ENCODE peak calls at places on chromosomes 16 and 17, in four cellular contexts. P is K562, C is HL-60, B is GM12878. R is an unnamed sample.

GRCh38 chr17:78965369-78965982 is 14.2 kb downstream of the LGALS3BP start:
- DNase-seq in P (no peak), C (no peak), B (no peak), R (no peak)

GRCh38 chr16:66298006-66298405 is 68.5 kb upstream of the CDH5 start:
- DNase-seq in P (no peak), C (no peak), B (no peak), R (no peak)

GRCh38 chr17:69928586-69928985 is 146.4 kb upstream of the KCNJ16 start:
- DNase-seq in P (no peak), C (no peak), B (no peak), R (no peak)

GRCh38 chr17:20232611-20233010 is 223.5 kb downstream of the SPECC1 start:
- DNase-seq in P (no peak), C (no peak), B (no peak), R (no peak)

GRCh38 chr16:3317315-3317999 is 12.2 kb downstream of the ZNF75A start:
- DNase-seq in P (no peak), C (no peak), B (no peak), R (no peak)

GRCh38 chr17:41800601-41801373 is 11.0 kb downstream of the P3H4 start:
- DNase-seq in P (peak), C (no peak), B (no peak), R (no peak)

GRCh38 chr16:8342276-8342675 is 248.0 kb downstream of the TMEM114 start:
- DNase-seq in P (no peak), C (no peak), B (no peak), R (no peak)

GRCh38 chr16:75079346-75079926 is 37.1 kb downstream of the LDHD start:
- DNase-seq in P (no peak), C (no peak), B (no peak), R (no peak)

GRCh38 chr17:49687878-49688491 is 10.1 kb upstream of the SPOP start:
- DNase-seq in P (no peak), C (no peak), B (no peak), R (no peak)

GRCh38 chr17:49132699-49133364 is at the start of gene B4GALNT2:
- DNase-seq in P (no peak), C (no peak), B (no peak), R (no peak)

GRCh38 chr16:86765389-86766026 is 187.2 kb downstream of the FOXL1 start:
- DNase-seq in P (no peak), C (no peak), B (no peak), R (no peak)

GRCh38 chr16:79293831-79294230 is 306.7 kb downstream of the MAF start:
- DNase-seq in P (no peak), C (no peak), B (no peak), R (no peak)

GRCh38 chr16:84499638-84500037 is 4.8 kb downstream of the MEAK7 start:
- DNase-seq in P (no peak), C (no peak), B (no peak), R (no peak)

GRCh38 chr16:85570213-85570734 is 42.8 kb upstream of the GSE1 start:
- DNase-seq in P (no peak), C (no peak), B (no peak), R (no peak)

GRCh38 chr17:83183150-83183820 is 103.9 kb downstream of the METRNL start:
- DNase-seq in P (no peak), C (no peak), B (no peak), R (no peak)

GRCh38 chr16:84027607-84028006 is 15.0 kb downstream of the SLC38A8 start:
- DNase-seq in P (no peak), C (no peak), B (no peak), R (no peak)

GRCh38 chr16:52271088-52271487 is 275.9 kb downstream of the TOX3 start:
- DNase-seq in P (no peak), C (no peak), B (no peak), R (no peak)

GRCh38 chr16:78892925-78893324 is 707.6 kb downstream of the MAF start:
- DNase-seq in P (no peak), C (no peak), B (no peak), R (no peak)

GRCh38 chr16:90041896-90042473 is 22.7 kb upstream of the DBNDD1 start:
- DNase-seq in P (no peak), C (no peak), B (no peak), R (no peak)

GRCh38 chr16:90046122-90046970 is 27.1 kb upstream of the DBNDD1 start:
- DNase-seq in P (peak), C (no peak), B (no peak), R (no peak)

GRCh38 chr16:90043526-90043925 is 24.3 kb upstream of the DBNDD1 start:
- DNase-seq in P (no peak), C (no peak), B (no peak), R (no peak)

GRCh38 chr16:90042946-90043514 is 23.8 kb upstream of the DBNDD1 start:
- DNase-seq in P (no peak), C (no peak), B (no peak), R (no peak)

DNA sequence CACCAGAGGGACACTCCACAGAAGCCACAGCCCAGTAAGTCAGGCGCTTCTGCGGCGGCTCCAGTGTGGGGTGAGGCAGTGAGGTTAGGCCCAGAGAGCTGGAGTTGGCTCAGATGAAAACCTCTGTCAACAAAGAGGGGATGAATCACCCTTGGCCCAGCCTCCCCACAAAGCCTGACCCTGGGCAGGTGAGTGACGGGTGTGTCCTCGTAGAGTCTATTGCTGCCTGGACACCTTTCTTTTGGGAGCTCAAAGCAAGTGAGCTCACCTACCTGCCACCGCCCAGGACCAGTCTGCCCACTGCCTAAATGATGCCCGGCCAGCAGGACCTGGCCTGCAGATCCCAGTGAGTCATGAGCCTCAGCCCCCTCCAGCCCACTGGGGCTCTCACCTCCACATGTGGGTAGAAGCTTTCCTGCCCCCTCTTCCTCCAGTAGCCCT is 24.9 kb upstream of the DBNDD1 start:
- DNase-seq in P (peak), C (no peak), B (no peak), R (no peak)
- TF ChIP-seq SPI1 in P (no peak), C (no peak), B (no peak), R (no peak)

DNA sequence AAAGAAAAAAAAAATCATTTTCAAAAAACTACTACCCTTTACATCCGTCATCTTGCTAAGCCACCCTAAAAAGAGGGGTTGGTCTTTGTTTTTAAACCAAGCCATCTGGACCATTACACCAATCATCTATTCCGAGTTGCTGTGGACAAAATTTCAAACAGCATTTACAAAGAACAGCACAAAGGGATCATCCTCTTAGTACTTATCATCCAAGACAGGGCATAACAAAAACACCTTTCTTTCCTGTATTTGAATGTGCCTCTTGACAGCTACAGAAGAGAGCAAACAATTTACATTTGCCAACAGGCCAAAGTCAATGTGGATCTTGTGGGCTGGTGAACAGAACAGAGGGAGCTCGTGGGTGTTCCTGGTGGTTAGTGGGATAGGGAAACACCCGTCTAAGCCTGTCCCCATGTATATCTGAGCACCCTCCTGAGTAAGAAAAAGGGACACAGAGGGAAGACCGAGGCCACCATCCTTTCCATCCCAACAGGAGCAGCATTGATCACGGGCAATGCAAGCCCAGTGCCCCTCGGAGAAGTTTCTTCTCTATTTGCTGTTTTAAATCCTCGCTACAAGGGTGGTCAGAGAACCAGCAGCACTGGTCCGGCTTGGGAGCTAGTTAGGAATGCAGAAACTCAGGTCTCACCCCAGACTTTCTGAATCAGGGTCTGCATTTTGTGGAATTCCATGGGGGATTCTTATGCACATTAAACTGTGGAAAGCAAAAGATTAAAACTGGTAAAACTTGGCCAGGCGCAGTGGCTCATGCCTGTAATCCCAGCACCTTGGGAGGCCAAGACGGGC is 1.9 kb downstream of the SLC39A11 start:
- DNase-seq in P (no peak), C (no peak), B (no peak), R (no peak)
- TF ChIP-seq SPI1 in P (no peak), C (no peak), B (no peak), R (no peak)

GRCh38 chr16:6602401-6602800 is 730.2 kb upstream of the RBFOX1 start:
- DNase-seq in P (no peak), C (no peak), B (no peak), R (no peak)

GRCh38 chr16:6605490-6605889 is 727.2 kb upstream of the RBFOX1 start:
- DNase-seq in P (no peak), C (no peak), B (no peak), R (no peak)

DNA sequence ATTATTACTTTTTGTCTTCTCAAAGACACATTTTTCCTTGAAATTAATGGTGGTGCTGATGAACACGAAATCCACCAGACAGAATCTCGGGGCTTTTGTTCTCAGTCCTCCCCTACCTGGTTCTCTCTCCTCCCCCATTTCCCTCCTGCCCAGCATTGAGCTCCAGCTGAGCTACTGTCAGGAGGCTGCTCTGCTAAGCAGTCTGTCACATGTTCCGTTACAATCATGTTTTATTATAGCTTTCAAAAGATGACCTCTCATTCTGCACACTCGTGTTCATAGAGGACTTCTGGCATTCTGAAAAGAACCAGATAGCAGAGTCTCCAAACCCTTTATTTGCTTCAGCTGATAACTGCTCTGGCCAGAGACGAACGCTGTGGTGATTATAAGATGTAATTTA is 732.5 kb upstream of the RBFOX1 start:
- DNase-seq in P (no peak), C (no peak), B (no peak), R (no peak)
- TF ChIP-seq SPI1 in P (no peak), C (no peak), B (no peak), R (no peak)

GRCh38 chr17:52048503-52048902 is 110.0 kb downstream of the CA10 start:
- DNase-seq in P (no peak), C (no peak), B (no peak), R (no peak)

DNA sequence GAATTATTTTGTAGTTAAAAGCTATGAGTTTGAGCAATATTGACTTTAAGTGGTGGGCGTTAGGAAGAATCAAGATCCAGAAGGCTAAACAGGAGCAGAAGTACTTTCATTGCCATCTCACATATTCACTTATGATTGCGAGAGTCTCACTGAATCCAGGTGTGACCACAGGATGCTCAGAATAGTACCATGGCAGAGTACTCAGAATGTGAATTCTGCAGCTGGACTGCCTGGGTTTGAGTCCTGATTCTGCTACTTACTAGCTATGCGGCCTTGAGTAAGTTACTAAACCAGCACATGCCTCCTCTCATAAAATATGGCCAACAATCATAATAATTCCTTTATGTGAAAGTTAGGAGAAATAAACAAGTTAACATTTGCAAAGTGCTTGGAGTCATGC is 109.5 kb downstream of the CA10 start:
- DNase-seq in P (no peak), C (no peak), B (no peak), R (no peak)
- TF ChIP-seq SPI1 in P (no peak), C (no peak), B (no peak), R (no peak)

GRCh38 chr17:56160395-56160889 is 7.2 kb downstream of the ANKFN1 start:
- DNase-seq in P (no peak), C (no peak), B (no peak), R (no peak)
- TF ChIP-seq SPI1 in P (no peak), C (no peak), B (no peak), R (no peak)